ENCODE peak calls at places on chromosomes 16 and 17, in eight cellular contexts. Q is tibial nerve, V is HFF-Myc, W is dorsolateral prefrontal cortex, I is kidney, U is left ventricle myocardium inferior, N is ovary, E is choroid plexus epithelial cell. J is an unnamed sample.

GRCh38 chr17:48299760-48300159 is 130.3 kb downstream of the SKAP1 start:
- DNase-seq in U (no peak), I (no peak), E (no peak), N (no peak), V (no peak), Q (no peak), W (no peak), J (no peak)

GRCh38 chr16:71666928-71667707 is 41.1 kb downstream of the MARVELD3 start:
- DNase-seq in E (no peak), Q (no peak), U (no peak), N (no peak), V (no peak), W (no peak), I (no peak), J (peak)

GRCh38 chr16:48250520-48251278 is 3.4 kb upstream of the ABCC11 start:
- DNase-seq in V (no peak), I (no peak), W (no peak), E (no peak), U (no peak), Q (no peak), N (no peak), J (no peak)

GRCh38 chr17:27396941-27397340 is 59.3 kb upstream of the KSR1 start:
- DNase-seq in U (no peak), I (no peak), V (no peak), Q (no peak), W (no peak), E (peak), N (no peak), J (peak)

GRCh38 chr17:76458580-76459490 is 5.9 kb upstream of the UBE2O start:
- DNase-seq in I (peak), N (peak), E (peak), U (peak), W (no peak), V (no peak), Q (no peak), J (peak)

GRCh38 chr17:67992541-67993152 is 3.6 kb downstream of the C17orf58 start:
- DNase-seq in W (no peak), E (peak), U (no peak), Q (no peak), N (no peak), V (no peak), I (no peak), J (no peak)

GRCh38 chr17:49187301-49187700 is 23.1 kb downstream of the GNGT2 start:
- DNase-seq in E (no peak), N (no peak), W (no peak), I (no peak), U (no peak), Q (no peak), V (no peak), J (no peak)

GRCh38 chr17:81200695-81201580 is 21.8 kb downstream of the CEP131 start:
- DNase-seq in Q (peak), W (peak), N (no peak), E (peak), I (no peak), V (peak), U (no peak), J (peak)

GRCh38 chr16:87278191-87279093 is 38.8 kb downstream of the C16orf95 start:
- DNase-seq in N (peak), Q (peak), I (peak), E (peak), U (peak), W (peak), V (peak), J (peak)

GRCh38 chr17:43702636-43703035 is 40.9 kb upstream of the MEOX1 start:
- DNase-seq in W (no peak), N (no peak), E (peak), V (no peak), U (no peak), I (no peak), Q (no peak), J (no peak)

GRCh38 chr17:61718022-61718421 is 127.0 kb upstream of the NACA2 start:
- DNase-seq in U (no peak), E (no peak), W (no peak), N (no peak), I (no peak), V (no peak), Q (no peak), J (no peak)

GRCh38 chr16:30982548-30983288 is 2.3 kb upstream of the HSD3B7 start:
- DNase-seq in N (no peak), U (no peak), V (no peak), Q (no peak), W (no peak), E (no peak), I (no peak), J (no peak)

GRCh38 chr17:76732734-76733617 is 4.2 kb downstream of the SRSF2 start:
- DNase-seq in V (no peak), I (no peak), N (no peak), E (no peak), U (no peak), Q (no peak), W (no peak), J (no peak)

GRCh38 chr16:19874816-19875546 is 9.7 kb downstream of the GPRC5B start:
- DNase-seq in Q (no peak), V (no peak), W (no peak), U (no peak), E (no peak), I (no peak), N (no peak), J (no peak)

GRCh38 chr17:79620207-79621038 is 9.6 kb upstream of the RBFOX3 start:
- DNase-seq in Q (no peak), I (peak), N (no peak), V (no peak), W (peak), U (peak), E (no peak), J (no peak)

GRCh38 chr17:15289285-15290185 is 24.4 kb upstream of the PMP22 start:
- DNase-seq in N (no peak), W (no peak), U (no peak), Q (no peak), E (peak), I (no peak), V (no peak), J (peak)

GRCh38 chr17:61382796-61383688 is 16.6 kb upstream of the TBX2 start:
- DNase-seq in W (no peak), U (no peak), N (no peak), I (peak), V (no peak), E (no peak), Q (no peak), J (no peak)

GRCh38 chr17:8192070-8192815 is 2.3 kb upstream of the BORCS6 start:
- DNase-seq in W (peak), I (peak), E (peak), V (peak), N (peak), Q (peak), U (peak), J (peak)

GRCh38 chr17:78022425-78022824 is 63.9 kb downstream of the TNRC6C start:
- DNase-seq in E (no peak), N (no peak), I (no peak), U (no peak), V (no peak), Q (no peak), W (no peak), J (no peak)

GRCh38 chr16:75614247-75614897 is 8.7 kb downstream of the ADAT1 start:
- DNase-seq in U (no peak), E (peak), N (no peak), Q (no peak), W (no peak), V (peak), I (no peak), J (peak)

GRCh38 chr16:30031477-30031918 is 427 bp upstream of the TLCD3B start:
- DNase-seq in U (no peak), W (no peak), I (no peak), N (no peak), E (no peak), V (no peak), Q (no peak), J (no peak)

GRCh38 chr17:74610108-74610507 is 13.4 kb downstream of the CD300E start:
- DNase-seq in E (no peak), Q (no peak), N (no peak), V (no peak), I (no peak), W (no peak), U (no peak), J (no peak)

GRCh38 chr16:84461029-84461415 is 43.4 kb downstream of the MEAK7 start:
- DNase-seq in W (peak), U (no peak), Q (no peak), N (no peak), E (no peak), V (no peak), I (no peak), J (no peak)

GRCh38 chr17:8360260-8360659 is 16.2 kb downstream of the KRABD2 start:
- DNase-seq in U (no peak), V (no peak), N (no peak), I (no peak), E (no peak), Q (no peak), W (no peak), J (peak)

GRCh38 chr16:72372082-72372615 is 200.2 kb upstream of the PMFBP1 start:
- DNase-seq in U (no peak), E (peak), Q (no peak), W (no peak), V (no peak), I (no peak), N (no peak), J (no peak)

GRCh38 chr16:89422905-89423630 is 67.3 kb downstream of the ANKRD11 start:
- DNase-seq in V (no peak), U (no peak), W (no peak), Q (no peak), E (peak), N (no peak), I (peak), J (peak)

GRCh38 chr17:81000089-81000630 is 8.5 kb downstream of the CHMP6 start:
- DNase-seq in I (no peak), E (no peak), V (no peak), U (no peak), N (no peak), W (no peak), Q (no peak), J (no peak)

GRCh38 chr17:40922239-40922638 is 15.2 kb downstream of the KRT23 start:
- DNase-seq in V (peak), U (no peak), E (peak), I (no peak), Q (peak), N (no peak), W (peak), J (peak)

GRCh38 chr17:47836601-47837000 is 4.5 kb downstream of the SCRN2 start:
- DNase-seq in V (no peak), Q (no peak), U (no peak), E (no peak), I (no peak), W (no peak), N (no peak), J (no peak)

GRCh38 chr17:28715217-28715616 is 2.5 kb downstream of the RAB34 start:
- DNase-seq in W (no peak), Q (no peak), U (no peak), V (no peak), I (no peak), E (no peak), N (no peak), J (no peak)

GRCh38 chr16:30444231-30445148 is 1.2 kb downstream of the SEPHS2 start:
- DNase-seq in Q (no peak), U (no peak), V (no peak), E (no peak), N (no peak), I (no peak), W (no peak), J (no peak)

GRCh38 chr17:80945736-80946135 is 45.9 kb upstream of the CHMP6 start:
- DNase-seq in W (no peak), U (peak), N (no peak), I (peak), V (no peak), Q (no peak), E (no peak), J (no peak)

GRCh38 chr16:30112197-30113030 is 923 bp downstream of the GDPD3 start:
- DNase-seq in V (no peak), U (peak), W (no peak), N (peak), I (peak), Q (no peak), E (peak), J (peak)

GRCh38 chr17:32445075-32445427 is 741 bp downstream of the PSMD11 start:
- DNase-seq in N (no peak), V (peak), U (no peak), W (peak), Q (no peak), I (no peak), E (peak), J (peak)

GRCh38 chr16:5428932-5429331 is 331.3 kb upstream of the EEF2KMT start:
- DNase-seq in Q (no peak), N (no peak), V (no peak), I (no peak), W (no peak), E (no peak), U (no peak), J (no peak)
- TF ChIP-seq CTCF in Q (no peak), N (no peak), V (no peak), I (no peak), W (no peak), E (no peak), U (no peak), J (no peak)

GRCh38 chr17:73156166-73156840 is 8.5 kb upstream of the SSTR2 start:
- DNase-seq in U (peak), Q (peak), W (peak), V (peak), E (peak), N (peak), I (peak), J (peak)
- H3K4me3 ChIP-seq in U (no peak), Q (no peak), W (no peak), V (no peak), E (peak), N (no peak), I (no peak), J (no peak)

GRCh38 chr17:56000411-56000810 is 152.9 kb upstream of the ANKFN1 start:
- DNase-seq in I (no peak), W (no peak), V (no peak), E (no peak), Q (no peak), U (no peak), N (no peak), J (no peak)
- TF ChIP-seq CTCF in I (no peak), W (no peak), V (no peak), E (no peak), Q (no peak), U (no peak), N (no peak), J (no peak)

DNA sequence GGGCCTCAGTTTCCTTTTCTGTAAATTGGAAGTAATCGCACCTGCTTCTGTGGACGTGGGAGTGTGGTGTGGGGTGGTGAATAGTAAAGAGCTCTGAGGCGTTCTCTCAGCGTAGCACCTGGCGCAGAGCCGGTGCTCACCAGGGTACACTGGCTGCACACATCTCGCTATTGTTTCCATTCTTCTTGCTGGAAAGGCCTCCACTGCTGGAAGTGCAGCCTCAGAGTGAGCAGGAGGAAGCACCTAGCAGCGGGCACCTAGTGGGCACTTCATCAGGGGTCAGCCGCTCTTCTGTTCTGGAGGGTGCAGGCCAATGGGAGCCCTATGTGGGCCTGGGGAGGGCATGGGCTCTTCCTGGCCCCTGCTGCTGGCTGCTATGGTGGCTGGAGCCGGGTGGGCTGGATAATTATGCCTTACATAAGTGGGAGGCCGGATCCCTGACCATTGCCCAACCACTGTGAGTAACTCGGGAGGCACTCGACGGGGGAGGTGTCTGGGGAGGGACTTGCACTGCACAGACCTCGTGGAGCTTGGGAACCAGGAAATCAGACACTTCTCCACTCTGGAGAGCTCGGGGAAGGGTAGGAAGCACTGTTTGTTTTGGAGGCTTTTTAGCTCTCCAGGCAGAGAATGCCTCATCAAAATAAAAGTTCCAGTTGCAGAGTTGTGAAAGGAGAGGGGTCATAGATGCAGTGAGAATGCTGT is 1.7 kb downstream of the MAP2K3 start:
- DNase-seq in U (peak), V (peak), Q (peak), E (peak), N (peak), W (no peak), I (peak), J (peak)
- H3K4me3 ChIP-seq in U (peak), V (peak), Q (peak), E (peak), N (peak), W (peak), I (peak), J (peak)

GRCh38 chr16:64132190-64132589 is 989.7 kb downstream of the CDH11 start:
- DNase-seq in Q (no peak), U (no peak), V (no peak), E (no peak), N (no peak), I (no peak), W (no peak), J (no peak)
- TF ChIP-seq CTCF in Q (no peak), U (peak), V (no peak), E (no peak), N (no peak), I (no peak), W (no peak), J (no peak)

GRCh38 chr16:10765772-10766171 is 22.1 kb downstream of the NUBP1 start:
- DNase-seq in U (no peak), N (no peak), I (no peak), V (no peak), E (no peak), W (no peak), Q (no peak), J (no peak)

GRCh38 chr16:10776280-10776679 is 32.6 kb downstream of the NUBP1 start:
- DNase-seq in W (no peak), N (no peak), Q (no peak), E (no peak), I (no peak), U (no peak), V (no peak), J (no peak)

GRCh38 chr16:10767127-10767526 is 23.5 kb downstream of the NUBP1 start:
- DNase-seq in V (no peak), N (no peak), W (no peak), E (no peak), I (no peak), Q (no peak), U (no peak), J (no peak)

GRCh38 chr16:10770907-10771306 is 27.3 kb downstream of the NUBP1 start:
- DNase-seq in E (peak), U (no peak), N (no peak), W (no peak), Q (no peak), I (no peak), V (no peak), J (peak)
- H3K4me3 ChIP-seq in E (no peak), U (no peak), N (no peak), W (no peak), Q (no peak), I (no peak), V (no peak), J (no peak)

GRCh38 chr17:22703204-22703603 is 1010.9 kb downstream of the KCNJ18 start:
- DNase-seq in W (no peak), E (no peak), I (no peak), U (no peak), V (no peak), N (no peak), Q (no peak), J (no peak)
- TF ChIP-seq CTCF in W (no peak), E (no peak), I (no peak), U (no peak), V (peak), N (no peak), Q (no peak), J (no peak)

GRCh38 chr16:1338855-1339675 is 5.6 kb downstream of the BAIAP3 start:
- DNase-seq in V (no peak), E (no peak), Q (no peak), U (no peak), W (no peak), I (no peak), N (no peak), J (no peak)
- H3K4me3 ChIP-seq in V (no peak), E (no peak), Q (no peak), U (no peak), W (no peak), I (no peak), N (no peak), J (no peak)

GRCh38 chr17:50577451-50577954 is 17.0 kb downstream of the CACNA1G start:
- DNase-seq in I (no peak), Q (no peak), E (no peak), N (no peak), W (no peak), U (no peak), V (no peak), J (no peak)

GRCh38 chr17:50573866-50574571 is 13.5 kb downstream of the CACNA1G start:
- DNase-seq in I (no peak), U (no peak), W (no peak), E (no peak), Q (no peak), N (no peak), V (no peak), J (no peak)

GRCh38 chr17:50576864-50577263 is 16.3 kb downstream of the CACNA1G start:
- DNase-seq in W (peak), V (no peak), I (no peak), Q (no peak), U (no peak), N (no peak), E (no peak), J (no peak)

GRCh38 chr17:50578173-50578572 is 17.7 kb downstream of the CACNA1G start:
- DNase-seq in W (no peak), U (no peak), N (no peak), I (no peak), Q (no peak), E (no peak), V (no peak), J (no peak)

DNA sequence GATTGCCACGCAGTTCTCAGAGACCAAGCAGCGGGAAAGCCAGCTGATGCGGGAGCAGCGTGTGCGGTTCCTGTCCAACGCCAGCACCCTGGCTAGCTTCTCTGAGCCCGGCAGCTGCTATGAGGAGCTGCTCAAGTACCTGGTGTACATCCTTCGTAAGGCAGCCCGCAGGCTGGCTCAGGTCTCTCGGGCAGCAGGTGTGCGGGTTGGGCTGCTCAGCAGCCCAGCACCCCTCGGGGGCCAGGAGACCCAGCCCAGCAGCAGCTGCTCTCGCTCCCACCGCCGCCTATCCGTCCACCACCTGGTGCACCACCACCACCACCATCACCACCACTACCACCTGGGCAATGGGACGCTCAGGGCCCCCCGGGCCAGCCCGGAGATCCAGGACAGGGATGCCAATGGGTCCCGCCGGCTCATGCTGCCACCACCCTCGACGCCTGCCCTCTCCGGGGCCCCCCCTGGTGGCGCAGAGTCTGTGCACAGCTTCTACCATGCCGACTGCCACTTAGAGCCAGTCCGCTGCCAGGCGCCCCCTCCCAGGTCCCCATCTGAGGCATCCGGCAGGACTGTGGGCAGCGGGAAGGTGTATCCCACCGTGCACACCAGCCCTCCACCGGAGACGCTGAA is 15.2 kb downstream of the CACNA1G start:
- DNase-seq in U (no peak), W (no peak), V (no peak), Q (no peak), E (no peak), N (no peak), I (no peak), J (no peak)
- TF ChIP-seq CTCF in U (no peak), W (no peak), V (no peak), Q (no peak), E (no peak), N (no peak), I (no peak), J (no peak)

DNA sequence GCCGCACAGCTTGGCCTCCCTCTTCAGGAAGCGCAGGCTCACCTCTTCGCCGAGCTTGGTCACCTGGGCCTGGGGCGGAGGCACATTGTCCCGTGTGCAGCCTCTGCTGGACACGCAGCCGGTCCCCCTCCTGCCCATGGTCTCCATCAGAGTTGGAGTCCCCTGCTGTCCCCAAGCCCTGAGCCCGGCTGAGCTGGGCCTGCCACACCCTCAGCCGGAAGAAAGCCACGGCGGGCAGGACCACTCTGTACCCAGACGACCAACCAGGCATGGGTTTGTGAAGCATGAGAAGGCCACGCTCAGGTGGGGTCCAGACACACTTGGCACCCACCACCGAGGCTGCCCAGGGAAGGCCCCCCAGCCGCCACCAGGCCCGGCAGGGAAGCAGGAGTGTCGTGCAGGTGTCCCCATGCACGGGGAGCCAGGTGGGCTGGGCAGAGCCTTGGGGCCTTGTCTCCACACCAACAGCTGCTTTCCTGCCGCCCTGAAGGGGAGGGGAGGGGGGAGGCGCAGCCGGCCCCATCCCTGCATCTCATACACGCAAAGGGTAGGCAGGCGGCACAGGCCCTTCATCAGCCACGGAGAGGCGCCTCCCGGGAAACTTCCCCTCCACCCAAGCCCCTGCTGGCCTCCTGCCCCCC is 5.2 kb downstream of the CCDC154 start:
- DNase-seq in N (no peak), W (no peak), Q (no peak), V (no peak), I (no peak), U (no peak), E (no peak), J (no peak)
- H3K4me3 ChIP-seq in N (no peak), W (no peak), Q (no peak), V (no peak), I (no peak), U (no peak), E (no peak), J (no peak)

J was measured in fibroblast of villous mesenchyme.